ENCODE peak calls at places on chromosomes 11 and 22, in ten cellular contexts. One of them, this sample, is unnamed.

GRCh38 chr11:43366597-43367121 is 7.9 kb downstream of the TTC17 start:
- DNase-seq in NB4: no peak
- DNase-seq in A549: no peak
- DNase-seq in lower leg skin: no peak
- DNase-seq in foreskin keratinocyte: no peak
- DNase-seq in IMR-90: peak
- DNase-seq in H9: no peak
- DNase-seq in left ventricle myocardium inferior: no peak
- DNase-seq in body of pancreas: no peak
- DNase-seq in GM23338: no peak
- DNase-seq in this sample: no peak

GRCh38 chr22:24510694-24511625 is 15.8 kb downstream of the UPB1 start:
- DNase-seq in NB4: peak
- DNase-seq in A549: no peak
- DNase-seq in lower leg skin: no peak
- DNase-seq in foreskin keratinocyte: no peak
- DNase-seq in IMR-90: peak
- DNase-seq in H9: no peak
- DNase-seq in left ventricle myocardium inferior: peak
- DNase-seq in body of pancreas: peak
- DNase-seq in GM23338: no peak
- DNase-seq in this sample: no peak

GRCh38 chr11:120337896-120338840 is 2.0 kb downstream of the ARHGEF12 start:
- DNase-seq in NB4: no peak
- DNase-seq in A549: no peak
- DNase-seq in lower leg skin: no peak
- DNase-seq in foreskin keratinocyte: no peak
- DNase-seq in IMR-90: peak
- DNase-seq in H9: no peak
- DNase-seq in left ventricle myocardium inferior: no peak
- DNase-seq in body of pancreas: no peak
- DNase-seq in GM23338: no peak
- DNase-seq in this sample: no peak

GRCh38 chr11:106482920-106483761 is 405.7 kb downstream of the AASDHPPT start:
- DNase-seq in NB4: no peak
- DNase-seq in A549: no peak
- DNase-seq in lower leg skin: no peak
- DNase-seq in foreskin keratinocyte: peak
- DNase-seq in IMR-90: peak
- DNase-seq in H9: no peak
- DNase-seq in left ventricle myocardium inferior: no peak
- DNase-seq in body of pancreas: no peak
- DNase-seq in GM23338: no peak
- DNase-seq in this sample: no peak

GRCh38 chr11:128318856-128319474 is 268.4 kb downstream of the ETS1 start:
- DNase-seq in NB4: no peak
- DNase-seq in A549: no peak
- DNase-seq in lower leg skin: no peak
- DNase-seq in foreskin keratinocyte: no peak
- DNase-seq in IMR-90: peak
- DNase-seq in H9: no peak
- DNase-seq in left ventricle myocardium inferior: no peak
- DNase-seq in body of pancreas: no peak
- DNase-seq in GM23338: no peak
- DNase-seq in this sample: no peak

GRCh38 chr11:7486731-7487130 is 1.4 kb downstream of the OLFML1 start:
- DNase-seq in NB4: no peak
- DNase-seq in A549: no peak
- DNase-seq in lower leg skin: no peak
- DNase-seq in foreskin keratinocyte: no peak
- DNase-seq in IMR-90: no peak
- DNase-seq in H9: no peak
- DNase-seq in left ventricle myocardium inferior: no peak
- DNase-seq in body of pancreas: no peak
- DNase-seq in GM23338: no peak
- DNase-seq in this sample: no peak

GRCh38 chr22:22547692-22548348 is 11.2 kb downstream of the PRAME start:
- DNase-seq in NB4: peak
- DNase-seq in A549: no peak
- DNase-seq in lower leg skin: no peak
- DNase-seq in foreskin keratinocyte: no peak
- DNase-seq in IMR-90: no peak
- DNase-seq in H9: no peak
- DNase-seq in left ventricle myocardium inferior: no peak
- DNase-seq in body of pancreas: no peak
- DNase-seq in GM23338: no peak
- DNase-seq in this sample: no peak

GRCh38 chr11:829116-829945 is 1.6 kb downstream of the CRACR2B start:
- DNase-seq in NB4: no peak
- DNase-seq in A549: no peak
- DNase-seq in lower leg skin: no peak
- DNase-seq in foreskin keratinocyte: no peak
- DNase-seq in IMR-90: no peak
- DNase-seq in H9: peak
- DNase-seq in left ventricle myocardium inferior: peak
- DNase-seq in body of pancreas: no peak
- DNase-seq in GM23338: peak
- DNase-seq in this sample: no peak

GRCh38 chr22:50102946-50103345 is 13.1 kb downstream of the MOV10L1 start:
- DNase-seq in NB4: peak
- DNase-seq in A549: peak
- DNase-seq in lower leg skin: no peak
- DNase-seq in foreskin keratinocyte: peak
- DNase-seq in IMR-90: no peak
- DNase-seq in H9: no peak
- DNase-seq in left ventricle myocardium inferior: no peak
- DNase-seq in body of pancreas: no peak
- DNase-seq in GM23338: peak
- DNase-seq in this sample: no peak

GRCh38 chr11:47905358-47906059 is 57.4 kb upstream of the NUP160 start:
- DNase-seq in NB4: peak
- DNase-seq in A549: no peak
- DNase-seq in lower leg skin: no peak
- DNase-seq in foreskin keratinocyte: no peak
- DNase-seq in IMR-90: peak
- DNase-seq in H9: no peak
- DNase-seq in left ventricle myocardium inferior: no peak
- DNase-seq in body of pancreas: no peak
- DNase-seq in GM23338: peak
- DNase-seq in this sample: no peak

GRCh38 chr11:12746593-12747097 is 72.4 kb downstream of the TEAD1 start:
- DNase-seq in NB4: peak
- DNase-seq in A549: no peak
- DNase-seq in lower leg skin: no peak
- DNase-seq in foreskin keratinocyte: peak
- DNase-seq in IMR-90: peak
- DNase-seq in H9: peak
- DNase-seq in left ventricle myocardium inferior: peak
- DNase-seq in body of pancreas: peak
- DNase-seq in GM23338: peak
- DNase-seq in this sample: peak

GRCh38 chr11:31487848-31488247 is 21.6 kb downstream of the IMMP1L start:
- DNase-seq in NB4: peak
- DNase-seq in A549: no peak
- DNase-seq in lower leg skin: no peak
- DNase-seq in foreskin keratinocyte: peak
- DNase-seq in IMR-90: peak
- DNase-seq in H9: no peak
- DNase-seq in left ventricle myocardium inferior: no peak
- DNase-seq in body of pancreas: peak
- DNase-seq in GM23338: peak
- DNase-seq in this sample: no peak

GRCh38 chr11:112962854-112963367 is 1.7 kb downstream of the NCAM1 start:
- DNase-seq in NB4: peak
- DNase-seq in A549: no peak
- DNase-seq in lower leg skin: no peak
- DNase-seq in foreskin keratinocyte: no peak
- DNase-seq in IMR-90: no peak
- DNase-seq in H9: peak
- DNase-seq in left ventricle myocardium inferior: peak
- DNase-seq in body of pancreas: peak
- DNase-seq in GM23338: peak
- DNase-seq in this sample: peak

GRCh38 chr11:95697614-95698408 is 91.8 kb downstream of the FAM76B start:
- DNase-seq in NB4: no peak
- DNase-seq in A549: no peak
- DNase-seq in lower leg skin: no peak
- DNase-seq in foreskin keratinocyte: no peak
- DNase-seq in IMR-90: no peak
- DNase-seq in H9: no peak
- DNase-seq in left ventricle myocardium inferior: no peak
- DNase-seq in body of pancreas: no peak
- DNase-seq in GM23338: no peak
- DNase-seq in this sample: no peak

DNA sequence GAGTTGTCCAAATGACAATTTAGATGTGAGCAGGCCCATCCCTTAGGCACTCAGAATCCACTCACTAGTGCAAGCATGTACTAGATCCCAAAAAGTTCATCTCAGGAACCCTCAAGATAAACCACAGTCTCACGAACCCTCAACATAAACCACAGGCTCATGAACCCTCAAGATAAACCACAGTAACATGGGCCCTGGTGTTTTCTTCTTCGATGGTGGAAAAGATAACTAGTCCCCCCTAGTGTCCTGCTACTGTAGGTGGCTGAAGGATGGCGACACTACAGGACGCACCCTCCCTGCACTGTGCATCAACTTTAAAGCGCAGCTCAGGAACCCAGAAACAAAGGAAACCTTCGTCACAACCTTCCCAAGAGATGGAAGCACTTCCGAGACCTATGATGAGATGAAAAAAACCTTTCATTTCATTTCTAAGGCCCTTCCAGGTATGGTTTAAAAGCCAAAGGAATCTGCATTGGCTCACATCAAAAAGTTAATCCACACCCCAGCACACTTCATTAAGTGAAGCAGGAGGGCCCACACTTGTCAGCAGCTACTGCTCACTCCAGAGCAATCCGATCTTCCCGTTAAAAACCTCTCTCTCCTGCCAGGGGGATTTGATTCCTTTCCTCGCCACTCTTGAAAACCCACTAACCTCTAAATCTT is 2.4 kb downstream of the LARGE1 start:
- DNase-seq in NB4: peak
- DNase-seq in A549: no peak
- DNase-seq in lower leg skin: no peak
- DNase-seq in foreskin keratinocyte: no peak
- DNase-seq in IMR-90: peak
- DNase-seq in H9: peak
- DNase-seq in left ventricle myocardium inferior: no peak
- DNase-seq in body of pancreas: no peak
- DNase-seq in GM23338: peak
- DNase-seq in this sample: no peak
- TF ChIP-seq CTCF in NB4: peak
- TF ChIP-seq CTCF in A549: peak
- TF ChIP-seq CTCF in lower leg skin: no peak
- TF ChIP-seq CTCF in foreskin keratinocyte: peak
- TF ChIP-seq CTCF in IMR-90: peak
- TF ChIP-seq CTCF in H9: peak
- TF ChIP-seq CTCF in left ventricle myocardium inferior: peak
- TF ChIP-seq CTCF in body of pancreas: no peak
- TF ChIP-seq CTCF in GM23338: peak
- TF ChIP-seq CTCF in this sample: no peak

GRCh38 chr11:75212463-75212862 is 28.1 kb upstream of the TPBGL start:
- DNase-seq in NB4: no peak
- DNase-seq in A549: no peak
- DNase-seq in lower leg skin: no peak
- DNase-seq in foreskin keratinocyte: no peak
- DNase-seq in IMR-90: no peak
- DNase-seq in H9: no peak
- DNase-seq in left ventricle myocardium inferior: no peak
- DNase-seq in body of pancreas: peak
- DNase-seq in GM23338: no peak
- DNase-seq in this sample: no peak

GRCh38 chr11:75208444-75208843 is 32.1 kb upstream of the TPBGL start:
- DNase-seq in NB4: no peak
- DNase-seq in A549: no peak
- DNase-seq in lower leg skin: no peak
- DNase-seq in foreskin keratinocyte: no peak
- DNase-seq in IMR-90: no peak
- DNase-seq in H9: no peak
- DNase-seq in left ventricle myocardium inferior: no peak
- DNase-seq in body of pancreas: no peak
- DNase-seq in GM23338: no peak
- DNase-seq in this sample: no peak

GRCh38 chr11:75219869-75220268 is 20.7 kb upstream of the TPBGL start:
- DNase-seq in NB4: no peak
- DNase-seq in A549: no peak
- DNase-seq in lower leg skin: no peak
- DNase-seq in foreskin keratinocyte: no peak
- DNase-seq in IMR-90: no peak
- DNase-seq in H9: no peak
- DNase-seq in left ventricle myocardium inferior: no peak
- DNase-seq in body of pancreas: no peak
- DNase-seq in GM23338: no peak
- DNase-seq in this sample: no peak

GRCh38 chr11:75214843-75215242 is 25.7 kb upstream of the TPBGL start:
- DNase-seq in NB4: no peak
- DNase-seq in A549: no peak
- DNase-seq in lower leg skin: no peak
- DNase-seq in foreskin keratinocyte: no peak
- DNase-seq in IMR-90: no peak
- DNase-seq in H9: no peak
- DNase-seq in left ventricle myocardium inferior: no peak
- DNase-seq in body of pancreas: no peak
- DNase-seq in GM23338: no peak
- DNase-seq in this sample: no peak

GRCh38 chr11:75214411-75214821 is 26.2 kb upstream of the TPBGL start:
- DNase-seq in NB4: peak
- DNase-seq in A549: peak
- DNase-seq in lower leg skin: peak
- DNase-seq in foreskin keratinocyte: peak
- DNase-seq in IMR-90: peak
- DNase-seq in H9: peak
- DNase-seq in left ventricle myocardium inferior: peak
- DNase-seq in body of pancreas: peak
- DNase-seq in GM23338: peak
- DNase-seq in this sample: peak
- TF ChIP-seq CTCF in NB4: peak
- TF ChIP-seq CTCF in A549: peak
- TF ChIP-seq CTCF in lower leg skin: no peak
- TF ChIP-seq CTCF in foreskin keratinocyte: peak
- TF ChIP-seq CTCF in IMR-90: peak
- TF ChIP-seq CTCF in H9: peak
- TF ChIP-seq CTCF in left ventricle myocardium inferior: peak
- TF ChIP-seq CTCF in body of pancreas: peak
- TF ChIP-seq CTCF in GM23338: peak
- TF ChIP-seq CTCF in this sample: peak

GRCh38 chr11:20529757-20530156 is 69.7 kb upstream of the SLC6A5 start:
- DNase-seq in NB4: no peak
- DNase-seq in A549: no peak
- DNase-seq in lower leg skin: no peak
- DNase-seq in foreskin keratinocyte: no peak
- DNase-seq in IMR-90: no peak
- DNase-seq in H9: no peak
- DNase-seq in left ventricle myocardium inferior: no peak
- DNase-seq in body of pancreas: no peak
- DNase-seq in GM23338: no peak
- DNase-seq in this sample: no peak
- TF ChIP-seq CTCF in NB4: no peak
- TF ChIP-seq CTCF in A549: no peak
- TF ChIP-seq CTCF in lower leg skin: no peak
- TF ChIP-seq CTCF in foreskin keratinocyte: no peak
- TF ChIP-seq CTCF in IMR-90: no peak
- TF ChIP-seq CTCF in H9: no peak
- TF ChIP-seq CTCF in left ventricle myocardium inferior: no peak
- TF ChIP-seq CTCF in body of pancreas: no peak
- TF ChIP-seq CTCF in GM23338: no peak
- TF ChIP-seq CTCF in this sample: no peak

GRCh38 chr22:32823024-32823730 is 21.7 kb downstream of the TIMP3 start:
- DNase-seq in NB4: peak
- DNase-seq in A549: peak
- DNase-seq in lower leg skin: no peak
- DNase-seq in foreskin keratinocyte: no peak
- DNase-seq in IMR-90: peak
- DNase-seq in H9: peak
- DNase-seq in left ventricle myocardium inferior: no peak
- DNase-seq in body of pancreas: peak
- DNase-seq in GM23338: peak
- DNase-seq in this sample: peak
- TF ChIP-seq CTCF in NB4: peak
- TF ChIP-seq CTCF in A549: peak
- TF ChIP-seq CTCF in lower leg skin: no peak
- TF ChIP-seq CTCF in foreskin keratinocyte: peak
- TF ChIP-seq CTCF in IMR-90: peak
- TF ChIP-seq CTCF in H9: peak
- TF ChIP-seq CTCF in left ventricle myocardium inferior: peak
- TF ChIP-seq CTCF in body of pancreas: peak
- TF ChIP-seq CTCF in GM23338: peak
- TF ChIP-seq CTCF in this sample: peak